ENCODE peak calls at places on chromosomes 7 and 10, in four cellular contexts. V is Calu3, J is transverse colon, M is osteoblast. G is an unnamed sample.
A peak's percentile ranks its signal among the peaks of the same experiment; 100 is the strongest.

GRCh38 chr10:132851451-132851850 is 65.5 kb upstream of the NKX6-2 start:
- DNase-seq in M (peak; percentile 19), V (no peak), J (peak; percentile 3), G (peak; percentile 55)

GRCh38 chr7:94003446-94004023 is 620 bp downstream of the BET1 start:
- DNase-seq in V (no peak), M (peak; percentile 61), J (no peak), G (no peak)

GRCh38 chr7:129434846-129435318 is 650 bp downstream of the STRIP2 start:
- DNase-seq in V (peak; percentile 12), J (peak; percentile 7), M (no peak), G (no peak)

GRCh38 chr7:114533151-114533550 is 118.5 kb downstream of the FOXP2 start:
- DNase-seq in V (no peak), J (no peak), M (no peak), G (no peak)

GRCh38 chr10:73901261-73901660 is 9.7 kb upstream of the PLAU start:
- DNase-seq in M (no peak), V (no peak), J (no peak), G (no peak)

GRCh38 chr10:102674566-102674965 is 30.3 kb downstream of the TRIM8 start:
- DNase-seq in J (no peak), M (peak; percentile 19), V (no peak), G (no peak)

GRCh38 chr10:60842694-60843093 is 64.4 kb downstream of the CDK1 start:
- DNase-seq in M (no peak), V (no peak), J (no peak), G (no peak)

GRCh38 chr7:138089080-138089901 is 13.0 kb downstream of the AKR1D1 start:
- DNase-seq in M (no peak), J (no peak), V (no peak), G (no peak)

G was measured in stomach.